ENCODE peak calls at places on chromosomes 1 and 21, in eight cellular contexts. E, T, L, J, A, K, H and I are unnamed samples.

GRCh38 chr1:48109390-48110009 is 112.3 kb upstream of the TRABD2B start:
- DNase-seq in E (peak), T (peak), L (peak), J (no peak), A (peak), K (no peak), H (peak), I (peak)

GRCh38 chr1:168637350-168637991 is 61.1 kb downstream of the XCL1 start:
- DNase-seq in E (peak), T (peak), L (peak), J (no peak), A (no peak), K (no peak), H (peak), I (peak)

GRCh38 chr1:159000627-159001026 is 9.1 kb upstream of the IFI16 start:
- DNase-seq in E (peak), T (no peak), L (peak), J (peak), A (peak), K (no peak), H (peak), I (peak)

GRCh38 chr1:112743174-112744018 is 28.3 kb upstream of the PPM1J start:
- DNase-seq in E (no peak), T (no peak), L (no peak), J (no peak), A (peak), K (no peak), H (no peak), I (no peak)

GRCh38 chr1:160830321-160831153 is 32.1 kb downstream of the CD244 start:
- DNase-seq in E (no peak), T (peak), L (peak), J (peak), A (no peak), K (peak), H (peak), I (peak)

GRCh38 chr1:87292684-87293493 is 35.8 kb upstream of the LMO4 start:
- DNase-seq in E (peak), T (peak), L (peak), J (no peak), A (peak), K (peak), H (peak), I (peak)

GRCh38 chr1:25563330-25564215 is 20.2 kb downstream of the LDLRAP1 start:
- DNase-seq in E (no peak), T (no peak), L (no peak), J (no peak), A (no peak), K (no peak), H (no peak), I (no peak)

GRCh38 chr1:21189906-21190500 is 13.3 kb upstream of the EIF4G3 start:
- DNase-seq in E (no peak), T (no peak), L (no peak), J (no peak), A (no peak), K (no peak), H (no peak), I (no peak)

GRCh38 chr1:57623039-57623790 is 199.4 kb upstream of the DAB1 start:
- DNase-seq in E (no peak), T (no peak), L (no peak), J (no peak), A (peak), K (no peak), H (peak), I (peak)

GRCh38 chr1:205849619-205850355 is at the start of gene PM20D1:
- DNase-seq in E (no peak), T (no peak), L (peak), J (peak), A (peak), K (peak), H (no peak), I (peak)

GRCh38 chr1:87392241-87393192 is 63.8 kb downstream of the LMO4 start:
- DNase-seq in E (no peak), T (no peak), L (no peak), J (no peak), A (peak), K (no peak), H (peak), I (peak)

GRCh38 chr21:37460196-37460595 is 93.6 kb downstream of the DYRK1A start:
- DNase-seq in E (no peak), T (no peak), L (no peak), J (no peak), A (no peak), K (no peak), H (no peak), I (no peak)

GRCh38 chr1:154730251-154730650 is 122.3 kb upstream of the ADAR start:
- DNase-seq in E (no peak), T (peak), L (peak), J (no peak), A (peak), K (no peak), H (peak), I (peak)

GRCh38 chr1:209652873-209653401 is 712 bp upstream of the LAMB3 start:
- DNase-seq in E (no peak), T (no peak), L (no peak), J (no peak), A (no peak), K (peak), H (peak), I (peak)

GRCh38 chr21:33419538-33420123 is 16.4 kb downstream of the IFNGR2 start:
- DNase-seq in E (no peak), T (no peak), L (no peak), J (no peak), A (peak), K (no peak), H (peak), I (no peak)

GRCh38 chr1:10824821-10825540 is 28.5 kb upstream of the CASZ1 start:
- DNase-seq in E (peak), T (no peak), L (no peak), J (no peak), A (peak), K (no peak), H (peak), I (peak)

GRCh38 chr21:44441041-44441400 is 14.3 kb upstream of the LRRC3 start:
- DNase-seq in E (no peak), T (no peak), L (no peak), J (no peak), A (no peak), K (no peak), H (no peak), I (no peak)